ENCODE peak calls at places on chromosomes 6 and 20, in four cellular contexts. C, H, K and Y are unnamed samples.

GRCh38 chr6:39997101-39997635 is 62.9 kb upstream of the MOCS1 start:
- DNase-seq in K (no peak), H (no peak), C (no peak), Y (no peak)

GRCh38 chr6:49328051-49328450 is 135.0 kb downstream of the MMUT start:
- DNase-seq in K (no peak), C (no peak), H (no peak), Y (no peak)

GRCh38 chr20:1798982-1799381 is 96.2 kb upstream of the SIRPA start:
- DNase-seq in H (no peak), C (no peak), K (no peak), Y (no peak)

GRCh38 chr6:34362909-34363713 is 29.4 kb downstream of the NUDT3 start:
- DNase-seq in C (no peak), H (no peak), K (peak; percentile 23), Y (peak; percentile 38)

GRCh38 chr6:50712291-50712690 is 1.0 kb upstream of the TFAP2D start:
- DNase-seq in H (no peak), K (no peak), C (no peak), Y (no peak)

GRCh38 chr6:119566546-119567263 is 217.1 kb upstream of the MAN1A1 start:
- DNase-seq in H (peak; percentile 12), C (no peak), K (no peak), Y (no peak)

GRCh38 chr20:1569417-1569861 is 11.9 kb upstream of the SIRPD start:
- DNase-seq in K (peak; percentile 18), H (peak; percentile 11), C (no peak), Y (no peak)

GRCh38 chr6:111551521-111552231 is 54.0 kb downstream of the TRAF3IP2 start:
- DNase-seq in C (no peak), H (no peak), K (peak; percentile 52), Y (no peak)

GRCh38 chr6:30396833-30397479 is 52.0 kb downstream of the RPP21 start:
- DNase-seq in H (peak; percentile 96), K (peak; percentile 58), C (peak; percentile 96), Y (peak; percentile 9)

GRCh38 chr20:60754866-60755265 is 497.2 kb upstream of the CDH4 start:
- DNase-seq in K (no peak), C (no peak), H (no peak), Y (no peak)

GRCh38 chr20:50278377-50278683 is 87.7 kb downstream of the CEBPB start:
- DNase-seq in H (no peak), C (no peak), K (no peak), Y (no peak)

GRCh38 chr20:17648782-17649730 is 33.0 kb downstream of the RRBP1 start:
- DNase-seq in C (peak; percentile 41), K (no peak), H (peak; percentile 21), Y (peak; percentile 5)

GRCh38 chr20:64140421-64140820 is 23.8 kb upstream of the MYT1 start:
- DNase-seq in C (no peak), H (no peak), K (no peak), Y (no peak)

GRCh38 chr20:51660741-51661608 is 107.2 kb downstream of the ATP9A start:
- DNase-seq in H (no peak), C (no peak), K (no peak), Y (no peak)

GRCh38 chr6:131292145-131292938 is 157.1 kb downstream of the AKAP7 start:
- DNase-seq in C (no peak), H (no peak), K (peak; percentile 8), Y (no peak)

GRCh38 chr20:47664068-47664437 is 121.2 kb downstream of the SULF2 start:
- DNase-seq in K (no peak), C (no peak), H (no peak), Y (no peak)

GRCh38 chr6:109183109-109183508 is 87.8 kb downstream of the CEP57L1 start:
- DNase-seq in H (peak; percentile 14), C (no peak), K (no peak), Y (no peak)

GRCh38 chr6:33716379-33716778 is 4.9 kb upstream of the UQCC2 start:
- DNase-seq in H (no peak), K (no peak), C (no peak), Y (no peak)

GRCh38 chr20:58619847-58620431 is 31.1 kb upstream of the STX16 start:
- DNase-seq in K (no peak), C (no peak), H (no peak), Y (no peak)

GRCh38 chr20:17503501-17504325 is 27.5 kb downstream of the BFSP1 start:
- DNase-seq in K (no peak), H (no peak), C (no peak), Y (no peak)

GRCh38 chr20:52754366-52754765 is 217.8 kb upstream of the TSHZ2 start:
- DNase-seq in K (no peak), C (no peak), H (no peak), Y (no peak)

GRCh38 chr20:10090588-10091166 is 55.9 kb downstream of the ANKEF1 start:
- DNase-seq in K (peak; percentile 63), H (peak; percentile 12), C (peak; percentile 39), Y (no peak)

GRCh38 chr6:37783831-37784584 is 35.5 kb upstream of the ZFAND3 start:
- DNase-seq in H (no peak), K (no peak), C (peak; percentile 24), Y (no peak)

GRCh38 chr6:14665827-14666724 is 548.5 kb downstream of the CD83 start:
- DNase-seq in H (peak; percentile 29), C (no peak), K (no peak), Y (no peak)

GRCh38 chr6:44072959-44073611 is 54.2 kb downstream of the MRPL14 start:
- DNase-seq in C (peak; percentile 83), K (peak; percentile 82), H (peak; percentile 96), Y (no peak)

GRCh38 chr20:57824909-57825308 is 115.1 kb upstream of the PMEPA1 start:
- DNase-seq in H (no peak), C (no peak), K (no peak), Y (no peak)

GRCh38 chr20:48684501-48685041 is 143.2 kb downstream of the PREX1 start:
- DNase-seq in C (no peak), K (no peak), H (no peak), Y (no peak)

GRCh38 chr6:37713529-37714119 is 15.9 kb upstream of the MDGA1 start:
- DNase-seq in C (no peak), K (no peak), H (peak; percentile 66), Y (no peak)

GRCh38 chr20:62219992-62220665 is at the start of gene HRH3:
- DNase-seq in K (peak; percentile 41), H (peak; percentile 97), C (peak; percentile 73), Y (no peak)

GRCh38 chr6:80674669-80675068 is 568.2 kb downstream of the BCKDHB start:
- DNase-seq in H (no peak), C (no peak), K (no peak), Y (no peak)

GRCh38 chr20:1418335-1418734 is 25.5 kb upstream of the FKBP1A start:
- DNase-seq in H (no peak), C (no peak), K (no peak), Y (no peak)

GRCh38 chr6:163179061-163179460 is 235.5 kb upstream of the QKI start:
- DNase-seq in H (no peak), C (no peak), K (no peak), Y (no peak)

DNA sequence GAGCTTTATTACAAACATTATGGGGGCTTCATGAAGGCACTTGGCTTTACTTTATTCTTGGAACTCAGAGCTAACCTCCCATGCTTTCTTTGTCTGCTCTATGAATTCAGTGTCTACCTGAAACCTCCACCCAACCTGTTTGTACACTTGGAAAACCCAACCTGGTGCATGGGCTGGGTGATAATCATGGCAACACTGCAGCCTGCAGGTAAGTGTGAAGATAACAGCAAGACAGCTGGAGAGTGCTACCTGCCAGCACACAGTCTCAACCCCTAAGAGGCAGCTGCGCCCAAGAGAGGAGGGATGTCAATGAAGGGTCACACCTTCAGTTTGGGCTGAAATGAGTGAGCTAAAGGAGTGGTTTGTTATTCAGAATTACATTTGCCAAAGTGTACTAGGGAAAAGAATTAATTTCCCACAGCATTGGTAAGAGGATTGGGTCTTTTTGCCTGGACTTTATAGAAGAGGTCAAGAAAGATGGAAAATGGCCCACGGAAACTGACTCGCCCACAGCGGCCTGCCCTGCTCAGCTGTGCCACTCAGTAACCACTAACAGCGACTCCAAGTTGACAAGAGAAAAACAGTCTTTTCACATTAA is 24.4 kb downstream of the FOXQ1 start:
- DNase-seq in K (peak; percentile 90), C (peak; percentile 58), H (no peak), Y (no peak)
- TF ChIP-seq NR2C2 in K (no peak), C (no peak), H (no peak), Y (no peak)

GRCh38 chr20:39021748-39022147 is 59.6 kb downstream of the DHX35 start:
- DNase-seq in C (no peak), K (no peak), H (no peak), Y (peak; percentile 58)

GRCh38 chr20:39016496-39016895 is 54.4 kb downstream of the DHX35 start:
- DNase-seq in C (no peak), H (no peak), K (no peak), Y (no peak)

GRCh38 chr20:39016076-39016475 is 53.9 kb downstream of the DHX35 start:
- DNase-seq in K (no peak), H (no peak), C (no peak), Y (no peak)

DNA sequence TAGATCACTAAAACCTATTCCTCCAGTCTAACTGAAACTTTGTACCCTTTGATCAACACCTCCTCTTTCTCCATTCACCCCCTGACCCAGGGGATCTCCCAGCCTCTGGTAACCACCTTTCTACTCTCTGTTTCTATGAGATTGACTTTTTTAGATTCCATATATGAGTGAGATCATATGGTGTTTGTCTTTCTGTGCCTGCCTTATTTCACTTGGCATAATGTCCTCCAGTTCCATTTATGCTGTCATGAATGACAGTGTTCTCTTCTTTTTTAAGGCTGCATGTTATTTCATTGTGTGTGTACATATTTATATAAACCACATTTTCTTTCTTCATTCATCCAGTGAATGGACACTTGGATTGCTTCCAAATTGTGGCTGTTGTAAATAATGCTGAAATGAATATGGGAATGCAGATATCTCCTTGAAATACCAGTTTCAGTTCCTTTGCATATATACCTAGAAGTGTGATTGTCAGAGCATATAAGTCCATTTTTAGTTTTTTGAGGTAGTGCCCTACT is 57.7 kb downstream of the DHX35 start:
- DNase-seq in C (no peak), K (no peak), H (no peak), Y (peak; percentile 79)
- TF ChIP-seq NR2C2 in C (no peak), K (no peak), H (no peak), Y (no peak)

GRCh38 chr20:32906200-32906599 is 47.5 kb downstream of the EFCAB8 start:
- DNase-seq in K (no peak), C (no peak), H (no peak), Y (no peak)

GRCh38 chr20:32908334-32909292 is 49.9 kb downstream of the EFCAB8 start:
- DNase-seq in K (no peak), C (no peak), H (no peak), Y (no peak)

GRCh38 chr20:32907886-32908285 is 49.2 kb downstream of the EFCAB8 start:
- DNase-seq in H (no peak), C (no peak), K (no peak), Y (no peak)

GRCh38 chr20:32909451-32909850 is 50.7 kb downstream of the EFCAB8 start:
- DNase-seq in C (no peak), K (no peak), H (no peak), Y (no peak)

GRCh38 chr20:32906871-32907495 is 48.3 kb downstream of the EFCAB8 start:
- DNase-seq in K (no peak), H (no peak), C (no peak), Y (no peak)
- TF ChIP-seq NR2C2 in K (no peak), H (no peak), C (no peak), Y (no peak)

GRCh38 chr6:142568857-142569597 is 267.2 kb downstream of the ADGRG6 start:
- DNase-seq in C (no peak), K (no peak), H (no peak), Y (no peak)
- TF ChIP-seq NR2C2 in C (no peak), K (no peak), H (no peak), Y (no peak)